ENCODE peak calls at places on chromosomes 11 and 22, in seven cellular contexts. P is right lobe of liver; O is SK-N-SH; U is uterus; S is CD8-positive, alpha-beta T cell; F is sigmoid colon; Y is CD4-positive, CD25-positive, alpha-beta regulatory T cell. X is an unnamed sample.

GRCh38 chr22:40345271-40345670 is 1.0 kb upstream of the ADSL start:
- DNase-seq in P (no peak), O (no peak), U (no peak), S (no peak), F (no peak), Y (no peak), X (no peak)

GRCh38 chr11:81658722-81659121 is 1074.9 kb downstream of the FAM181B start:
- DNase-seq in P (no peak), O (peak; percentile 10), U (no peak), S (no peak), F (no peak), Y (no peak), X (no peak)

GRCh38 chr22:38936562-38936961 is 20.8 kb upstream of the APOBEC3A start:
- DNase-seq in P (no peak), O (no peak), U (no peak), S (no peak), F (no peak), Y (no peak), X (no peak)

GRCh38 chr11:76654310-76654851 is 16.2 kb downstream of the LRRC32 start:
- DNase-seq in P (no peak), O (no peak), U (peak; percentile 84), S (no peak), F (peak; percentile 91), Y (no peak), X (peak; percentile 81)

GRCh38 chr11:110128161-110128560 is 35.0 kb downstream of the ZC3H12C start:
- DNase-seq in P (no peak), O (peak; percentile 36), U (no peak), S (no peak), F (no peak), Y (no peak), X (no peak)

GRCh38 chr11:86519064-86519911 is 144.6 kb downstream of the CCDC81 start:
- DNase-seq in P (no peak), O (no peak), U (peak; percentile 26), S (no peak), F (no peak), Y (no peak), X (no peak)

GRCh38 chr11:2779499-2779980 is 79.7 kb upstream of the KCNQ1OT1 start:
- DNase-seq in P (no peak), O (peak; percentile 87), U (no peak), S (no peak), F (no peak), Y (no peak), X (no peak)

GRCh38 chr22:37818397-37819099 is 4.6 kb upstream of the GALR3 start:
- DNase-seq in P (peak; percentile 75), O (no peak), U (no peak), S (peak; percentile 73), F (peak; percentile 83), Y (peak; percentile 66), X (peak; percentile 84)

GRCh38 chr11:13606701-13607100 is 61.8 kb upstream of the FAR1 start:
- DNase-seq in P (no peak), O (no peak), U (no peak), S (no peak), F (no peak), Y (no peak), X (no peak)

GRCh38 chr22:43136255-43136654 is 6.9 kb downstream of the MCAT start:
- DNase-seq in P (no peak), O (peak; percentile 80), U (no peak), S (peak; percentile 61), F (no peak), Y (peak; percentile 32), X (peak; percentile 69)

GRCh38 chr11:126914941-126915340 is 85.6 kb downstream of the KIRREL3 start:
- DNase-seq in P (no peak), O (no peak), U (no peak), S (no peak), F (no peak), Y (no peak), X (no peak)

GRCh38 chr11:42976636-42977217 is 335.1 kb upstream of the API5 start:
- DNase-seq in P (no peak), O (peak; percentile 27), U (no peak), S (no peak), F (no peak), Y (no peak), X (no peak)

GRCh38 chr11:2533642-2534115 is 88.9 kb downstream of the KCNQ1 start:
- DNase-seq in P (peak; percentile 62), O (no peak), U (peak; percentile 84), S (no peak), F (peak; percentile 86), Y (no peak), X (peak; percentile 88)

GRCh38 chr11:121426476-121427454 is 25.3 kb upstream of the SORL1 start:
- DNase-seq in P (peak; percentile 77), O (peak; percentile 87), U (peak; percentile 37), S (peak; percentile 76), F (peak; percentile 67), Y (peak; percentile 31), X (peak; percentile 84)

DNA sequence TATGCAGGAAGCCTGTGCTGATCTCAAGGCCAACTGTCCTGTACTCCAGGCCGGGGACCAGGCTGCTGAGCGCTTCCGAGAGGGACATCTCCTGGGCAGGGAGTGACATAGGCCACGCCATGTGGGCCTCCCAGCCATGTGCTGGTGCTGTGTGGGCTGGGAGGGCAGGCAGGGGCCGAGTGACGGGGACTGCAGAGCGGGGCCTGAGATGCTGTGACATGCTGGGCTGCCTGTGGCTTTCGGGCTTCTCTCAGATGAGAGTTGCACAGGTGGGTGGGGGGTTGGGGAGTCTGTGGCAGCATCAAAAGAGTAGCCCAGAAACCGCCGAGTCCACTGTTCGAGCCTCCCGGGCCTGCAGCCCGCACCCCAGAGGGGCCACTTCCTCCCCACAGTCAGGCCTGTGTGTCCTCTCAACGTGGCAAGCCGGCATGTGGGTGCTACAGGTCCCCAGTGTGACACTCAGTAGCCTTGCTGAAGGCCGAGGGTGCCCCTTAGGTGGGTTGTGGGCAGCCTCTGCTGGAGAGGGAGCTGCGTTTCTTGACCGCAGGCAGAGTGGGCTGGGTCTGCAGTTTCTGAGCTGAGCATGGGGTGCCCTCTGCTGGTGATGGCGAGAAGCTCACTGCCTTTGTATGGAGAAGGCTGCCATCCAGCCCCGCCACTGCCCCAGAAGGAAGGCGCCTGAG is 101.2 kb downstream of the BCR start:
- DNase-seq in P (peak; percentile 84), O (peak; percentile 93), U (peak; percentile 85), S (peak; percentile 88), F (peak; percentile 93), Y (peak; percentile 73), X (peak; percentile 93)
- H3K27ac ChIP-seq in P (no peak overlapping the region), O (peak overlapping the region; percentile 59), U (peak overlapping the region; percentile 61), S (no peak overlapping the region), F (peak overlapping the region; percentile 85), Y (no peak overlapping the region), X (no peak overlapping the region)

GRCh38 chr11:66609951-66610617 is 6.3 kb upstream of the RBM14 start:
- DNase-seq in P (no peak), O (no peak), U (no peak), S (no peak), F (no peak), Y (no peak), X (no peak)

GRCh38 chr11:66616379-66617147 is at the start of gene RBM14:
- DNase-seq in P (peak; percentile 100), O (peak; percentile 99), U (peak; percentile 98), S (peak; percentile 98), F (peak; percentile 100), Y (peak; percentile 99), X (peak; percentile 99)

GRCh38 chr11:66614073-66614472 is 2.4 kb upstream of the RBM14 start:
- DNase-seq in P (peak; percentile 65), O (no peak), U (no peak), S (no peak), F (no peak), Y (no peak), X (no peak)

GRCh38 chr11:66617148-66617814 is 851 bp downstream of the RBM14 start:
- DNase-seq in P (peak; percentile 84), O (no peak), U (no peak), S (no peak), F (peak; percentile 89), Y (no peak), X (peak; percentile 93)

DNA sequence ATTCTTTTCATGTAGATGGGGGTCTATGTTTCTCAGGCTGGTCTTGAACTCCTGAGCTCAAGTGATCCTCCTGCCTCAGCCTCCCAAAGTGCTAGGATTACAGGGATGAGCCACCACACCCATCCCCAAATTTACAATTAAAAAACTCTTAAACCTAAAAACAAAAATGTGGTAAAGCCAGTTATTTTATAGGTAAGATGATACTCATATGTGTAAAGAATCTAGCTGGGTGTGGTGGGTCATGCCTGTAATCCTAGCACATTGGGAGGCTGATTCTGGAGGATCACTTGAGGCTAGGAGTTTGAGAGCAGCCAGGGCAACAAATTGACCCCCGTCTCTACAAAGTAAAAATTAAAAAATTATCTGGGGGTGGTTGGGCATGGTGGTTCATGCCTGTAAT is 4.0 kb upstream of the RBM14 start:
- DNase-seq in P (no peak), O (no peak), U (no peak), S (no peak), F (no peak), Y (no peak), X (no peak)
- H3K4me1 ChIP-seq in P (peaks cover 21% of the 10 kb centered on the region), O (no peaks in the 10 kb centered on the region), U (no peaks in the 10 kb centered on the region), S (peaks cover 7% of the 10 kb centered on the region), F (peaks cover 16% of the 10 kb centered on the region), Y (peaks cover 11% of the 10 kb centered on the region), X (no peaks in the 10 kb centered on the region)

DNA sequence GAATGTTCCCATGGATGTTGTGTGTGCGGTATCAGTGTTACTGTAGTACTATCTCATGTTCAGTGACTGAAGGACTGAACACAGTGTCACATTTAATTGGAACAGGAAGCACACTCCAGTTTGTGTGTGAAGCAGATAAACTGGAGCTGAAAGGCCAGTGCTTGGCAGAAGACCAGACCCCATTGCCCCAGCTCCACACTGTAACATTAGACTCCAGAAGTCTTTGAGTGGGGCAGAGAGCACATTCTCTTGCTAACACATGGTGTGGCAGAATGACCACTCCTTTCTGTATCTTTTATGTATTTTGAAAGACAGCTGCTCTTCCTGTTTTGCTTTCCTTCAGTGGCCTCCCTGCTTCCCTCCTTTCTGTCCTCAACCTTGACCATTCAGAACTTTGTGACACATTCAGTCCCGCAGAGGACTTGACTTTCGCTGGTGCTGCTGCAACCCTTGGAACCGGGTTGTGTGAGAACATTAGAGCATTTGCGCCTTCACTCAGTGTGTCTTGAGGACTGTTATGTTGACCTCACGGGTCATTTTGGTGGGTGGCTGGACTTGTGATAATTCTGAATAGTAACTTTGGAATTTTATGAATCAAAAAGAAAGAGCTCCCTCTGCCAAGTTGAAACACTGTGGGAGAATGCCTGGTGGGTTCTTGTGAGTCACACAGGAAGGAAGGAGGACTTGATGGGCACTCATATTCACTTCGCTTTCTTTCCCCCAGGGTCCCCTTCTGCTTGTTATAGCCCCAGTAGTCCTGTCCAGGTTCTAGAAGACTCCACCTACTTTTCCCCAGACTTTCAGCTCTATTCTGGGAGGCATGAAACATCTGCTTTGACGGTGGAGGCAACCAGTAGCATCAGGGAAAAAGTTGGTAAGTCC is 26.4 kb downstream of the AMOTL1 start:
- DNase-seq in P (peak; percentile 75), O (peak; percentile 56), U (peak; percentile 41), S (no peak), F (peak; percentile 74), Y (no peak), X (peak; percentile 81)
- H3K27ac ChIP-seq in P (peak overlapping the region; percentile 74), O (peak overlapping the region; percentile 99), U (peak overlapping the region; percentile 72), S (no peak overlapping the region), F (peak overlapping the region; percentile 36), Y (no peak overlapping the region), X (peak overlapping the region; percentile 94)

DNA sequence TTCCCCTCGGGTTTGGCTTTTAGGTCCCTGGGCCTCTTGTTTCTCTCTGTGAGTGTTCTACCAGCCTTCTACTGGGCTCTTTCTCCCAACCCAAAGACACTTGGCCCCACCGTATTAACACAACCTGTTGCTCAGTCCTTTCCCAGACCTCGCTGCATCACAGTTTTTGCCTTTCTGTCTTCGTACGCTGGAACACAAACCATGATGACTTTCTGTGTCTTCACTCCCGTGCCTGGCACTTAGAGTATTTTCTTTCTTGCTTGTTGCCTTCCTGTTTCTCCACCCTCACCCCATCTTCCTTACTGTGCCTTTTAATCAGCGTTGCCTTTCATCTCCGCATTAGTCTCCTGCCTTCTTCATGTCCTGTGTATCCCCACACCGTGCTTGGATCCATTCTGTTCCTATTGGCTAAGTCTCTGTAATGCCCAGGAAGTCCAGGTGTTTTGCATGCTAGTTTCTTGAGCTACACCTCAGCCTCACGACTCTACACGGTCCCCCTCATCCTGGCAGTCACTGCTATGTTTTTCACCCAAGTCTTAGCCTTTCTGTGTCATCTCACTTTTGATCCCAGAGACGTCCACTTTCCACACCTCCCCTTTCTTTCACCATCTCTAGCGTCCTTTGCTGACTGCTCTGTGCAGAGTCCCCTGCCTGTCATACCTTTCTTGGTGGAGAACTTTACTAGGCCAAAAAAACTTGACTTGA is 1.6 kb downstream of the MARK2 start:
- DNase-seq in P (no peak), O (no peak), U (no peak), S (no peak), F (no peak), Y (peak; percentile 22), X (no peak)
- H3K4me1 ChIP-seq in P (peaks cover 5% of the 10 kb centered on the region), O (peaks cover 28% of the 10 kb centered on the region), U (no peaks in the 10 kb centered on the region), S (peaks cover 52% of the 10 kb centered on the region), F (peaks cover 62% of the 10 kb centered on the region), Y (peaks cover 59% of the 10 kb centered on the region), X (peaks cover 25% of the 10 kb centered on the region)